ENCODE peak calls at places on chromosomes 2 and 18, in six cellular contexts. One of them, this sample, is unnamed. For H3K9me2 and H3K27me3, the result is how much of the 10 kb centered on the place peaks cover.

GRCh38 chr2:71865391-71865965 is 282.2 kb downstream of the CYP26B1 start:
- DNase-seq in GM23338: no peak
- DNase-seq in PC-3: peak
- DNase-seq in MM.1S: no peak
- DNase-seq in SK-N-SH: no peak
- DNase-seq in hepatocyte: no peak
- DNase-seq in this sample: no peak

GRCh38 chr18:28801876-28802275 is 624.9 kb upstream of the CDH2 start:
- DNase-seq in GM23338: no peak
- DNase-seq in PC-3: no peak
- DNase-seq in MM.1S: no peak
- DNase-seq in SK-N-SH: no peak
- DNase-seq in hepatocyte: no peak
- DNase-seq in this sample: no peak

GRCh38 chr2:88187038-88187676 is 17.0 kb downstream of the THNSL2 start:
- DNase-seq in GM23338: peak
- DNase-seq in PC-3: peak
- DNase-seq in MM.1S: peak
- DNase-seq in SK-N-SH: peak
- DNase-seq in hepatocyte: peak
- DNase-seq in this sample: peak

GRCh38 chr2:162184796-162185195 is 32.7 kb upstream of the GCG start:
- DNase-seq in GM23338: no peak
- DNase-seq in PC-3: peak
- DNase-seq in MM.1S: no peak
- DNase-seq in SK-N-SH: no peak
- DNase-seq in hepatocyte: no peak
- DNase-seq in this sample: no peak

GRCh38 chr18:8264861-8265411 is 344.3 kb upstream of the RAB12 start:
- DNase-seq in GM23338: no peak
- DNase-seq in PC-3: no peak
- DNase-seq in MM.1S: no peak
- DNase-seq in SK-N-SH: peak
- DNase-seq in hepatocyte: peak
- DNase-seq in this sample: no peak

GRCh38 chr2:95025406-95026319 is at the start of gene MAL:
- DNase-seq in GM23338: peak
- DNase-seq in PC-3: no peak
- DNase-seq in MM.1S: no peak
- DNase-seq in SK-N-SH: peak
- DNase-seq in hepatocyte: no peak
- DNase-seq in this sample: no peak

GRCh38 chr18:79496978-79497637 is 101.4 kb downstream of the NFATC1 start:
- DNase-seq in GM23338: no peak
- DNase-seq in PC-3: no peak
- DNase-seq in MM.1S: no peak
- DNase-seq in SK-N-SH: no peak
- DNase-seq in hepatocyte: peak
- DNase-seq in this sample: no peak

GRCh38 chr18:22057908-22058527 is 111.4 kb upstream of the GATA6 start:
- DNase-seq in GM23338: no peak
- DNase-seq in PC-3: peak
- DNase-seq in MM.1S: no peak
- DNase-seq in SK-N-SH: no peak
- DNase-seq in hepatocyte: peak
- DNase-seq in this sample: no peak

GRCh38 chr2:2913601-2914120 is 464.0 kb downstream of the EIPR1 start:
- DNase-seq in GM23338: no peak
- DNase-seq in PC-3: no peak
- DNase-seq in MM.1S: no peak
- DNase-seq in SK-N-SH: no peak
- DNase-seq in hepatocyte: no peak
- DNase-seq in this sample: no peak

GRCh38 chr2:236046715-236047114 is 121.5 kb downstream of the GBX2 start:
- DNase-seq in GM23338: no peak
- DNase-seq in PC-3: no peak
- DNase-seq in MM.1S: no peak
- DNase-seq in SK-N-SH: no peak
- DNase-seq in hepatocyte: no peak
- DNase-seq in this sample: no peak

GRCh38 chr2:21014364-21015280 is 29.3 kb downstream of the APOB start:
- DNase-seq in GM23338: no peak
- DNase-seq in PC-3: no peak
- DNase-seq in MM.1S: no peak
- DNase-seq in SK-N-SH: no peak
- DNase-seq in hepatocyte: no peak
- DNase-seq in this sample: no peak

GRCh38 chr2:150409196-150409595 is 78.3 kb downstream of the RND3 start:
- DNase-seq in GM23338: no peak
- DNase-seq in PC-3: no peak
- DNase-seq in MM.1S: no peak
- DNase-seq in SK-N-SH: no peak
- DNase-seq in hepatocyte: no peak
- DNase-seq in this sample: no peak

GRCh38 chr2:45845058-45845457 is 193.6 kb downstream of the PRKCE start:
- DNase-seq in GM23338: no peak
- DNase-seq in PC-3: no peak
- DNase-seq in MM.1S: peak
- DNase-seq in SK-N-SH: no peak
- DNase-seq in hepatocyte: no peak
- DNase-seq in this sample: no peak
- H3K4me2 ChIP-seq in GM23338: no peak
- H3K4me2 ChIP-seq in PC-3: no peak
- H3K4me2 ChIP-seq in MM.1S: peak
- H3K4me2 ChIP-seq in SK-N-SH: peak
- H3K4me2 ChIP-seq in hepatocyte: no peak
- H3K4me2 ChIP-seq in this sample: peak

DNA sequence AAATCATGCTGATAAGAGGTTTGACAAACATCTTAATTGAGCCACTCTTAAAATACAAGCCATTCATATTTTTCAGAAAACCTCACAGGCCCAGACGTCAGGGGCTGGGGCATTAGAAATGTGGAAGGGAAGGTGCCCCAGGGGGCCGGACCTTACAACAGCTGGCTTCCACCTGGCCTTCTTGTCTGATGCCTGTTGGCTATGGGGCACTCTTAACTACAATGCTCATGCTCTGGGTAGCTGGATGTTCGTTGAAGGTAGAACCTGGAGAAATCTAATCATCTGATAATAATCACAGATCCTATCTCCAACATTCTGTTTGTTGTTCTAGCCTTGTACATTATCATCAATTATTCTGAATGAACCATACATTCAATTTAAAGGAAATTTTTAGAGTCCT is 156.9 kb upstream of the SOX11 start:
- DNase-seq in GM23338: no peak
- DNase-seq in PC-3: no peak
- DNase-seq in MM.1S: no peak
- DNase-seq in SK-N-SH: peak
- DNase-seq in hepatocyte: no peak
- DNase-seq in this sample: no peak
- H3K9me2 ChIP-seq in GM23338: under half
- H3K9me2 ChIP-seq in PC-3: under half
- H3K9me2 ChIP-seq in MM.1S: under half
- H3K9me2 ChIP-seq in SK-N-SH: under half
- H3K9me2 ChIP-seq in hepatocyte: under half
- H3K9me2 ChIP-seq in this sample: under half

GRCh38 chr2:40147360-40147759 is 304.5 kb downstream of the SLC8A1 start:
- DNase-seq in GM23338: no peak
- DNase-seq in PC-3: no peak
- DNase-seq in MM.1S: no peak
- DNase-seq in SK-N-SH: no peak
- DNase-seq in hepatocyte: no peak
- DNase-seq in this sample: no peak

GRCh38 chr2:40148344-40148743 is 303.5 kb downstream of the SLC8A1 start:
- DNase-seq in GM23338: no peak
- DNase-seq in PC-3: no peak
- DNase-seq in MM.1S: no peak
- DNase-seq in SK-N-SH: no peak
- DNase-seq in hepatocyte: no peak
- DNase-seq in this sample: no peak

GRCh38 chr2:40138327-40138726 is 313.6 kb downstream of the SLC8A1 start:
- DNase-seq in GM23338: no peak
- DNase-seq in PC-3: no peak
- DNase-seq in MM.1S: no peak
- DNase-seq in SK-N-SH: no peak
- DNase-seq in hepatocyte: no peak
- DNase-seq in this sample: no peak

DNA sequence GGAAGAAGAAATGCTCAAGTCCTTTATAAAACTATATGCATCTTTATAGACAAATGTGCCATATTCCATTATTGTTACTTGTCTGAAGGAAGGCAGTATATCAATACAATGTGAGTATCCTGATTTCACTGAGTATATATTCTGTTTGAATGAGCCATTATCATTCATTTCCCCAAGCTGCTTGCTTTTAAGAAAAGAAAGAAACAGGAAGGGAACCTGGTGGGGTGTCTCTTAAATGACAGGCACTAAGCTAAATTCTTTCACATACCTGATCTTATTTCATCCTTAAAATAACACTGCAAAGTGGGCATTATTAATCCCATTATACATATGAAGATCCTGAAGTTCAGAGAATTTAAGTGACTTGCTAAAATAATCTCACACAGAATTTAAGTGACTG is 307.9 kb downstream of the SLC8A1 start:
- DNase-seq in GM23338: peak
- DNase-seq in PC-3: no peak
- DNase-seq in MM.1S: no peak
- DNase-seq in SK-N-SH: no peak
- DNase-seq in hepatocyte: no peak
- DNase-seq in this sample: no peak
- H3K27me3 ChIP-seq in GM23338: under half
- H3K27me3 ChIP-seq in PC-3: under half
- H3K27me3 ChIP-seq in MM.1S: under half
- H3K27me3 ChIP-seq in SK-N-SH: under half
- H3K27me3 ChIP-seq in hepatocyte: under half
- H3K27me3 ChIP-seq in this sample: under half

DNA sequence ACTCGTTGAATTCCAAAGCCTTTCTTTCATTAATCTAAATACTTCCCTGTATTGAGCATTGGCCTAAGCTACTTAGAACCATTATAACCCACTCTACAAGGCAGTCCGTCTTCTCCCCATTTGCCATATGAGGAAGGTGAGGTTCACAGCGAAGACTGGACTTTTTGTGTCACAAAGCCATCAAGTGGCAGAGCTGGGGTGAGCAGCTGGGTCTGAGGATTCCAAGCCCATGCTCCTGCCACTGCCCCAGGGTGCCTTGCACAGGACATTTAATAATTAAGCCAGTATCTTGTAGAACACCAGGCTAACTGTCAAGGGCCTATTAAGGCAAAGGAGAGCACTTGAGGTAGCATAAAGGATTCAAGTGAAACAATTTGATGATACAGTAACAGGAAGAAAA is 68.8 kb upstream of the ZNF397 start:
- DNase-seq in GM23338: no peak
- DNase-seq in PC-3: no peak
- DNase-seq in MM.1S: no peak
- DNase-seq in SK-N-SH: no peak
- DNase-seq in hepatocyte: no peak
- DNase-seq in this sample: no peak
- H3K4me2 ChIP-seq in GM23338: no peak
- H3K4me2 ChIP-seq in PC-3: no peak
- H3K4me2 ChIP-seq in MM.1S: no peak
- H3K4me2 ChIP-seq in SK-N-SH: no peak
- H3K4me2 ChIP-seq in hepatocyte: no peak
- H3K4me2 ChIP-seq in this sample: no peak

GRCh38 chr18:75815767-75816166 is 388.3 kb upstream of the SMIM21 start:
- DNase-seq in GM23338: no peak
- DNase-seq in PC-3: no peak
- DNase-seq in MM.1S: peak
- DNase-seq in SK-N-SH: no peak
- DNase-seq in hepatocyte: no peak
- DNase-seq in this sample: no peak

GRCh38 chr18:75809392-75809791 is 381.9 kb upstream of the SMIM21 start:
- DNase-seq in GM23338: no peak
- DNase-seq in PC-3: no peak
- DNase-seq in MM.1S: no peak
- DNase-seq in SK-N-SH: no peak
- DNase-seq in hepatocyte: no peak
- DNase-seq in this sample: no peak

GRCh38 chr18:75811156-75811555 is 383.7 kb upstream of the SMIM21 start:
- DNase-seq in GM23338: no peak
- DNase-seq in PC-3: no peak
- DNase-seq in MM.1S: peak
- DNase-seq in SK-N-SH: no peak
- DNase-seq in hepatocyte: no peak
- DNase-seq in this sample: no peak

DNA sequence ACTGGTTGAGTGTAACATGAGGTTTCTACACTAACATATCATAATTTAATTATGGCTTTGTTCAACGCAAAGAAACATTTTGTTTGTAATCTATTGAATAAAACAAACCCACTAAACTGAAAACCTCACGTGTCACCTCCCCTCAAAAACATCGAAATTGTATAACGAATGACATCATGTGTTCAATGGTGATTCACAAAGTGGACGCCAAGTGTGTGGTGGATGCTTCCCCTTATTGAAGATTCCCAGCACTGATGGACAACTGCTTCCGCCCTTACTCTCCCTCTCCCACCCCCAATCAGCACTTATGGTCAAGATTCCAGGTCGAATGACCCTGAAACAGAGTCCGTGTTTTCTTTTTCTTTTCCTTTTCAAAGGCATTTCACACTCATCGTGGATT is 383.0 kb upstream of the SMIM21 start:
- DNase-seq in GM23338: no peak
- DNase-seq in PC-3: no peak
- DNase-seq in MM.1S: no peak
- DNase-seq in SK-N-SH: no peak
- DNase-seq in hepatocyte: no peak
- DNase-seq in this sample: no peak
- H3K9me2 ChIP-seq in GM23338: under half
- H3K9me2 ChIP-seq in PC-3: under half
- H3K9me2 ChIP-seq in MM.1S: under half
- H3K9me2 ChIP-seq in SK-N-SH: under half
- H3K9me2 ChIP-seq in hepatocyte: under half
- H3K9me2 ChIP-seq in this sample: under half

This sample was measured in Karpas-422.